ENCODE peak calls at places on chromosomes 4 and X, in eight cellular contexts. One of them, this sample, is unnamed.

GRCh38 chr4:43765514-43765913 is 683.1 kb downstream of the KCTD8 start:
- DNase-seq in lung: no peak
- DNase-seq in endothelial cell: no peak
- DNase-seq in PC-9: no peak
- DNase-seq in brain microvascular endothelial cell: no peak
- DNase-seq in omental fat pad: no peak
- DNase-seq in kidney epithelial cell: no peak
- DNase-seq in fibroblast of lung: no peak
- DNase-seq in this sample: no peak

GRCh38 chr4:94605241-94605640 is 152.5 kb upstream of the BMPR1B start:
- DNase-seq in lung: no peak
- DNase-seq in endothelial cell: no peak
- DNase-seq in PC-9: no peak
- DNase-seq in brain microvascular endothelial cell: no peak
- DNase-seq in omental fat pad: no peak
- DNase-seq in kidney epithelial cell: no peak
- DNase-seq in fibroblast of lung: peak
- DNase-seq in this sample: no peak

GRCh38 chr4:137125011-137125410 is 407.3 kb downstream of the PCDH18 start:
- DNase-seq in lung: no peak
- DNase-seq in endothelial cell: no peak
- DNase-seq in PC-9: peak
- DNase-seq in brain microvascular endothelial cell: peak
- DNase-seq in omental fat pad: no peak
- DNase-seq in kidney epithelial cell: no peak
- DNase-seq in fibroblast of lung: peak
- DNase-seq in this sample: no peak

GRCh38 chr4:54683616-54684346 is 26.0 kb downstream of the KIT start:
- DNase-seq in lung: no peak
- DNase-seq in endothelial cell: peak
- DNase-seq in PC-9: peak
- DNase-seq in brain microvascular endothelial cell: no peak
- DNase-seq in omental fat pad: no peak
- DNase-seq in kidney epithelial cell: no peak
- DNase-seq in fibroblast of lung: no peak
- DNase-seq in this sample: no peak

GRCh38 chrX:21940356-21940829 is at the start of gene SMS:
- DNase-seq in lung: peak
- DNase-seq in endothelial cell: peak
- DNase-seq in PC-9: peak
- DNase-seq in brain microvascular endothelial cell: peak
- DNase-seq in omental fat pad: no peak
- DNase-seq in kidney epithelial cell: no peak
- DNase-seq in fibroblast of lung: peak
- DNase-seq in this sample: peak

GRCh38 chrX:13688772-13689518 is at the start of gene RAB9A:
- DNase-seq in lung: peak
- DNase-seq in endothelial cell: peak
- DNase-seq in PC-9: peak
- DNase-seq in brain microvascular endothelial cell: peak
- DNase-seq in omental fat pad: peak
- DNase-seq in kidney epithelial cell: no peak
- DNase-seq in fibroblast of lung: peak
- DNase-seq in this sample: peak

GRCh38 chr4:164357957-164358356 is 396.0 kb upstream of the SMIM31 start:
- DNase-seq in lung: no peak
- DNase-seq in endothelial cell: no peak
- DNase-seq in PC-9: no peak
- DNase-seq in brain microvascular endothelial cell: no peak
- DNase-seq in omental fat pad: no peak
- DNase-seq in kidney epithelial cell: peak
- DNase-seq in fibroblast of lung: peak
- DNase-seq in this sample: no peak

GRCh38 chr4:55127521-55127920 is 2.1 kb upstream of the KDR start:
- DNase-seq in lung: no peak
- DNase-seq in endothelial cell: no peak
- DNase-seq in PC-9: no peak
- DNase-seq in brain microvascular endothelial cell: no peak
- DNase-seq in omental fat pad: no peak
- DNase-seq in kidney epithelial cell: no peak
- DNase-seq in fibroblast of lung: peak
- DNase-seq in this sample: no peak

GRCh38 chrX:30971761-30972603 is 82.9 kb upstream of the TAB3 start:
- DNase-seq in lung: peak
- DNase-seq in endothelial cell: peak
- DNase-seq in PC-9: peak
- DNase-seq in brain microvascular endothelial cell: peak
- DNase-seq in omental fat pad: no peak
- DNase-seq in kidney epithelial cell: no peak
- DNase-seq in fibroblast of lung: peak
- DNase-seq in this sample: no peak

GRCh38 chr4:87973283-87974169 is 2.0 kb upstream of the SPP1 start:
- DNase-seq in lung: no peak
- DNase-seq in endothelial cell: peak
- DNase-seq in PC-9: peak
- DNase-seq in brain microvascular endothelial cell: peak
- DNase-seq in omental fat pad: no peak
- DNase-seq in kidney epithelial cell: peak
- DNase-seq in fibroblast of lung: peak
- DNase-seq in this sample: peak

GRCh38 chr4:24473309-24473721 is 111.0 kb downstream of the DHX15 start:
- DNase-seq in lung: no peak
- DNase-seq in endothelial cell: no peak
- DNase-seq in PC-9: no peak
- DNase-seq in brain microvascular endothelial cell: no peak
- DNase-seq in omental fat pad: no peak
- DNase-seq in kidney epithelial cell: no peak
- DNase-seq in fibroblast of lung: peak
- DNase-seq in this sample: no peak

GRCh38 chrX:79259073-79259689 is 108.0 kb downstream of the ITM2A start:
- DNase-seq in lung: no peak
- DNase-seq in endothelial cell: no peak
- DNase-seq in PC-9: no peak
- DNase-seq in brain microvascular endothelial cell: no peak
- DNase-seq in omental fat pad: no peak
- DNase-seq in kidney epithelial cell: no peak
- DNase-seq in fibroblast of lung: no peak
- DNase-seq in this sample: no peak

GRCh38 chr4:128812360-128812958 is 3.0 kb downstream of the JADE1 start:
- DNase-seq in lung: peak
- DNase-seq in endothelial cell: peak
- DNase-seq in PC-9: no peak
- DNase-seq in brain microvascular endothelial cell: peak
- DNase-seq in omental fat pad: peak
- DNase-seq in kidney epithelial cell: no peak
- DNase-seq in fibroblast of lung: peak
- DNase-seq in this sample: peak

GRCh38 chr4:39576268-39576667 is 49.0 kb upstream of the UGDH start:
- DNase-seq in lung: no peak
- DNase-seq in endothelial cell: no peak
- DNase-seq in PC-9: no peak
- DNase-seq in brain microvascular endothelial cell: peak
- DNase-seq in omental fat pad: no peak
- DNase-seq in kidney epithelial cell: no peak
- DNase-seq in fibroblast of lung: peak
- DNase-seq in this sample: no peak

GRCh38 chr4:76012388-76012801 is 5.1 kb upstream of the CXCL9 start:
- DNase-seq in lung: no peak
- DNase-seq in endothelial cell: no peak
- DNase-seq in PC-9: no peak
- DNase-seq in brain microvascular endothelial cell: no peak
- DNase-seq in omental fat pad: no peak
- DNase-seq in kidney epithelial cell: no peak
- DNase-seq in fibroblast of lung: peak
- DNase-seq in this sample: no peak

GRCh38 chr4:76011700-76012387 is 4.5 kb upstream of the CXCL9 start:
- DNase-seq in lung: no peak
- DNase-seq in endothelial cell: no peak
- DNase-seq in PC-9: no peak
- DNase-seq in brain microvascular endothelial cell: peak
- DNase-seq in omental fat pad: no peak
- DNase-seq in kidney epithelial cell: no peak
- DNase-seq in fibroblast of lung: peak
- DNase-seq in this sample: no peak

GRCh38 chr4:76013540-76013939 is 6.2 kb upstream of the CXCL9 start:
- DNase-seq in lung: no peak
- DNase-seq in endothelial cell: no peak
- DNase-seq in PC-9: no peak
- DNase-seq in brain microvascular endothelial cell: no peak
- DNase-seq in omental fat pad: no peak
- DNase-seq in kidney epithelial cell: no peak
- DNase-seq in fibroblast of lung: no peak
- DNase-seq in this sample: no peak

GRCh38 chr4:76017056-76017686 is 6.1 kb downstream of the CXCL10 start:
- DNase-seq in lung: no peak
- DNase-seq in endothelial cell: no peak
- DNase-seq in PC-9: no peak
- DNase-seq in brain microvascular endothelial cell: no peak
- DNase-seq in omental fat pad: no peak
- DNase-seq in kidney epithelial cell: no peak
- DNase-seq in fibroblast of lung: no peak
- DNase-seq in this sample: no peak

GRCh38 chr4:76016383-76016782 is 6.9 kb downstream of the CXCL10 start:
- DNase-seq in lung: no peak
- DNase-seq in endothelial cell: no peak
- DNase-seq in PC-9: peak
- DNase-seq in brain microvascular endothelial cell: no peak
- DNase-seq in omental fat pad: no peak
- DNase-seq in kidney epithelial cell: no peak
- DNase-seq in fibroblast of lung: no peak
- DNase-seq in this sample: no peak
- TF ChIP-seq CTCF in lung: no peak
- TF ChIP-seq CTCF in endothelial cell: no peak
- TF ChIP-seq CTCF in PC-9: no peak
- TF ChIP-seq CTCF in brain microvascular endothelial cell: no peak
- TF ChIP-seq CTCF in omental fat pad: no peak
- TF ChIP-seq CTCF in kidney epithelial cell: no peak
- TF ChIP-seq CTCF in fibroblast of lung: no peak
- TF ChIP-seq CTCF in this sample: no peak

GRCh38 chrX:69034451-69034850 is 130.8 kb downstream of the PJA1 start:
- DNase-seq in lung: peak
- DNase-seq in endothelial cell: no peak
- DNase-seq in PC-9: no peak
- DNase-seq in brain microvascular endothelial cell: no peak
- DNase-seq in omental fat pad: no peak
- DNase-seq in kidney epithelial cell: no peak
- DNase-seq in fibroblast of lung: no peak
- DNase-seq in this sample: no peak

GRCh38 chrX:69037786-69038185 is 127.5 kb downstream of the PJA1 start:
- DNase-seq in lung: no peak
- DNase-seq in endothelial cell: no peak
- DNase-seq in PC-9: no peak
- DNase-seq in brain microvascular endothelial cell: no peak
- DNase-seq in omental fat pad: no peak
- DNase-seq in kidney epithelial cell: no peak
- DNase-seq in fibroblast of lung: no peak
- DNase-seq in this sample: peak

GRCh38 chrX:69038188-69038587 is 127.1 kb downstream of the PJA1 start:
- DNase-seq in lung: peak
- DNase-seq in endothelial cell: no peak
- DNase-seq in PC-9: no peak
- DNase-seq in brain microvascular endothelial cell: no peak
- DNase-seq in omental fat pad: no peak
- DNase-seq in kidney epithelial cell: no peak
- DNase-seq in fibroblast of lung: no peak
- DNase-seq in this sample: no peak

GRCh38 chrX:69036674-69037573 is 128.3 kb downstream of the PJA1 start:
- DNase-seq in lung: peak
- DNase-seq in endothelial cell: no peak
- DNase-seq in PC-9: no peak
- DNase-seq in brain microvascular endothelial cell: no peak
- DNase-seq in omental fat pad: no peak
- DNase-seq in kidney epithelial cell: no peak
- DNase-seq in fibroblast of lung: no peak
- DNase-seq in this sample: no peak

DNA sequence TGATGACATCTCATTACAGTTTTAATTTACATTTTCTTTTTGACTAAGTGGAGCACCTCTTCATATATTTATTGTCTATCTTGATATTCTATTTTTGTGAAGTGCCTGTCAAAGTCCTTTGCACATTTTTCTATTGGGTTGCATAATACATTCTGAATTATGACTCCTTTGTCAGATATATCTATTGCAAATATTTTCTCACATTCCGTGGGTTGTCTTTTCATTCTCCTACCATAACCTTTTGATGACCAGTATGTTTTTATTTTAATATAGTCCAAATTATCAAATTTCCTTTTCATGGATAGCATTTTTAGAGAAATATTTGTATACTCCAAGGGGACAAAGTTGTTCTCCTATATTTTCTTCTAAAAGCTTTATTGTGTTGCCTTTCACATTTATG is 126.4 kb downstream of the PJA1 start:
- DNase-seq in lung: no peak
- DNase-seq in endothelial cell: no peak
- DNase-seq in PC-9: no peak
- DNase-seq in brain microvascular endothelial cell: no peak
- DNase-seq in omental fat pad: no peak
- DNase-seq in kidney epithelial cell: no peak
- DNase-seq in fibroblast of lung: no peak
- DNase-seq in this sample: no peak
- TF ChIP-seq CTCF in lung: no peak
- TF ChIP-seq CTCF in endothelial cell: no peak
- TF ChIP-seq CTCF in PC-9: no peak
- TF ChIP-seq CTCF in brain microvascular endothelial cell: no peak
- TF ChIP-seq CTCF in omental fat pad: no peak
- TF ChIP-seq CTCF in kidney epithelial cell: no peak
- TF ChIP-seq CTCF in fibroblast of lung: no peak
- TF ChIP-seq CTCF in this sample: no peak

DNA sequence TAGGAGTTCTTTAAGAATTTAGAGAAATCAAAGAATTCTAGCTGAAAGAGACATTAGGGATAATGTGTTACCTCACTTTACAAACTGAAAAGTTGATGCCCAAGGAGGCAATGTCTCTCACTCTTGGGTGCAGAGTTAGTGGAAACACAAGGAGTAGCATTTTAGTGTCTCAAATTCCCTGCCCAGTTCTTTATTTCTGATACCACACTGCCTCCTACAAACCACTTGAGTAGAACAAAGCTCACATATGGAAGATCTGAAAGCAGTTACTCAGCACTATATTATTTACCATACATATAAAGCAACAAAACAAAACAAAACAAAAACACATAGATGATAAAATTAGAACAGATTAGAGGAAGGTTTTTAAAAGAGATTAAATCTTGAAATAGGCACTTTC is 124.2 kb downstream of the REELD1 start:
- DNase-seq in lung: no peak
- DNase-seq in endothelial cell: no peak
- DNase-seq in PC-9: no peak
- DNase-seq in brain microvascular endothelial cell: no peak
- DNase-seq in omental fat pad: no peak
- DNase-seq in kidney epithelial cell: no peak
- DNase-seq in fibroblast of lung: no peak
- DNase-seq in this sample: no peak
- TF ChIP-seq CTCF in lung: no peak
- TF ChIP-seq CTCF in endothelial cell: no peak
- TF ChIP-seq CTCF in PC-9: no peak
- TF ChIP-seq CTCF in brain microvascular endothelial cell: no peak
- TF ChIP-seq CTCF in omental fat pad: no peak
- TF ChIP-seq CTCF in kidney epithelial cell: no peak
- TF ChIP-seq CTCF in fibroblast of lung: no peak
- TF ChIP-seq CTCF in this sample: no peak

GRCh38 chrX:41291309-41291708 is 42.7 kb upstream of the DDX3X start:
- DNase-seq in lung: no peak
- DNase-seq in endothelial cell: no peak
- DNase-seq in PC-9: no peak
- DNase-seq in brain microvascular endothelial cell: no peak
- DNase-seq in omental fat pad: no peak
- DNase-seq in kidney epithelial cell: no peak
- DNase-seq in fibroblast of lung: no peak
- DNase-seq in this sample: no peak

GRCh38 chrX:41293269-41293668 is 40.7 kb upstream of the DDX3X start:
- DNase-seq in lung: no peak
- DNase-seq in endothelial cell: no peak
- DNase-seq in PC-9: no peak
- DNase-seq in brain microvascular endothelial cell: no peak
- DNase-seq in omental fat pad: no peak
- DNase-seq in kidney epithelial cell: no peak
- DNase-seq in fibroblast of lung: no peak
- DNase-seq in this sample: no peak
- TF ChIP-seq CTCF in lung: no peak
- TF ChIP-seq CTCF in endothelial cell: no peak
- TF ChIP-seq CTCF in PC-9: peak
- TF ChIP-seq CTCF in brain microvascular endothelial cell: peak
- TF ChIP-seq CTCF in omental fat pad: no peak
- TF ChIP-seq CTCF in kidney epithelial cell: peak
- TF ChIP-seq CTCF in fibroblast of lung: peak
- TF ChIP-seq CTCF in this sample: no peak